ENCODE peak calls at places on chromosomes 1 and 21, in five cellular contexts. P is fibroblast of lung, D is neuronal stem cell, Z is mesendoderm, X is pancreas. F is an unnamed sample. For H3K36me3, the result is how much of the 10 kb centered on the place peaks cover.

GRCh38 chr1:88730132-88730675 is 46.1 kb downstream of the PKN2 start:
- DNase-seq in P (no peak), Z (no peak), X (no peak), D (no peak), F (no peak)

GRCh38 chr1:9542425-9542824 is 3.2 kb downstream of the SLC25A33 start:
- DNase-seq in P (peak), Z (no peak), X (no peak), D (no peak), F (no peak)

GRCh38 chr1:67420835-67421492 is 9.2 kb downstream of the SERBP1 start:
- DNase-seq in D (no peak), P (no peak), X (no peak), Z (no peak), F (no peak)

GRCh38 chr1:194445244-194445643 is 1258.8 kb upstream of the B3GALT2 start:
- DNase-seq in D (no peak), X (no peak), Z (no peak), P (no peak), F (no peak)

GRCh38 chr1:227885648-227886502 is 61.9 kb downstream of the WNT9A start:
- DNase-seq in P (peak), Z (no peak), X (peak), D (no peak), F (peak)

GRCh38 chr1:46447499-46448108 is 42.0 kb upstream of the DMBX1 start:
- DNase-seq in X (no peak), P (no peak), D (no peak), Z (no peak), F (no peak)

GRCh38 chr1:115457295-115457694 is 119.2 kb upstream of the NGF start:
- DNase-seq in Z (no peak), X (no peak), D (no peak), P (no peak), F (no peak)

GRCh38 chr21:14736672-14737071 is 190.6 kb upstream of the SAMSN1 start:
- DNase-seq in X (no peak), Z (no peak), D (no peak), P (no peak), F (no peak)

GRCh38 chr1:112297536-112297935 is 98.5 kb upstream of the CTTNBP2NL start:
- DNase-seq in P (no peak), D (no peak), Z (no peak), X (no peak), F (no peak)

GRCh38 chr1:173048629-173049326 is 2.0 kb downstream of the TNFSF18 start:
- DNase-seq in D (no peak), X (no peak), P (peak), Z (no peak), F (no peak)
- H3K36me3 ChIP-seq in D (under half), X (under half), P (under half), Z (under half), F (under half)

DNA sequence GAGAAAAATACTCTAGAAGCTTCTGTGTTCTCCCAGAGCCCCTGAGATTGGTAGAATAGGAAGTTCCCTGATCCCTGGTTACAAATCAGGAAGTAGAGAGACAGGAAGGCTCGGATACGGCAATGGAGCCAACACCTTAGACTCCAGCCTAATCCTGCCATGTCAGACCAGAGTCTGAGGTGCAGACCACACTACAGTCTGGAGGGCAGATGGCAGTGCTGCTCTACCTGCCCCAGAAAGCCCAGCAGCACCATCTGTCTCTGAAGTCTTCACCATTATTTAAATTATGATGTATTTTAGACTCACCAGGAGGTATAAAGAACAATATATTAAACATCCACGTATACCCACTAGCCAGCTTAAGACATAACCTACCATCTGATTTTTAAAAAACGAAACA is 93.0 kb downstream of the MTR start:
- DNase-seq in P (no peak), Z (no peak), X (no peak), D (no peak), F (no peak)
- H3K36me3 ChIP-seq in P (under half), Z (under half), X (under half), D (half or more), F (half or more)

GRCh38 chr1:52402860-52403240 is 1.4 kb downstream of the ORC1 start:
- DNase-seq in X (no peak), P (no peak), Z (no peak), D (no peak), F (no peak)
- H3K36me3 ChIP-seq in X (under half), P (under half), Z (under half), D (half or more), F (under half)

GRCh38 chr21:31665397-31665796 is 5.9 kb downstream of the SOD1 start:
- DNase-seq in D (no peak), P (no peak), Z (peak), X (no peak), F (no peak)
- H3K36me3 ChIP-seq in D (half or more), P (under half), Z (under half), X (under half), F (half or more)

DNA sequence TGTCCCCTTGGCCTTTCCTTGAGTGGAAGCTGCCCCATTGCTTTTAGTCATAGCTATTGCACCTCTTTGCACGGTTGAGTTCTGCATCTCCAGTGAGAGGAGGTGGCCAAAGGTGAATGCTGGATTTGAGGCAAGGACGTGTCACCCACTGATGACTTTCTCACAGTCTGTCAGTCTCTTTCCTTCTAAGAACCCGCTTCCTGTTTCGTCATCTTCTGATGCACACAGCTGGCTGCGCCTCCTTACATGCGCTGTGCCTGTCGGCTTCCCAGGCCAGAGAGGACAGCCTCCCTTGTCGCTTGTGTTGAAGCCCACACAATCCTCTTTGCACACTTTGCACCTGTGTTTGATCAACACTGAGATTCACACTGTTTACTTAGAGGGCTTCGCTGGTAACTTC is 41.8 kb upstream of the PWP2 start:
- DNase-seq in P (peak), Z (no peak), D (no peak), X (no peak), F (no peak)
- H3K36me3 ChIP-seq in P (under half), Z (under half), D (half or more), X (under half), F (half or more)

F was measured in upper lobe of right lung.